ENCODE peak calls at places on chromosomes 11 and 22, in eight cellular contexts. One of them, this sample, is unnamed.

GRCh38 chr11:47467372-47467771 is 18.4 kb upstream of the RAPSN start:
- DNase-seq in foreskin keratinocyte: no peak
- DNase-seq in H7: peak
- DNase-seq in HFF-Myc: no peak
- DNase-seq in fibroblast of pulmonary artery: no peak
- DNase-seq in HAP-1: no peak
- DNase-seq in LoVo: no peak
- DNase-seq in stimulated activated CD4-positive, alpha-beta T cell treated with anti-CD3 and anti-CD28 coated beads, Interleukin-15, amount 100 ng/mL, for 48 hours: no peak
- DNase-seq in this sample: peak

GRCh38 chr11:75557649-75558494 is 4.2 kb upstream of the SERPINH1 start:
- DNase-seq in foreskin keratinocyte: peak
- DNase-seq in H7: no peak
- DNase-seq in HFF-Myc: peak
- DNase-seq in fibroblast of pulmonary artery: peak
- DNase-seq in HAP-1: no peak
- DNase-seq in LoVo: no peak
- DNase-seq in stimulated activated CD4-positive, alpha-beta T cell treated with anti-CD3 and anti-CD28 coated beads, Interleukin-15, amount 100 ng/mL, for 48 hours: no peak
- DNase-seq in this sample: no peak

GRCh38 chr22:41499624-41500280 is 30.8 kb downstream of the ACO2 start:
- DNase-seq in foreskin keratinocyte: no peak
- DNase-seq in H7: no peak
- DNase-seq in HFF-Myc: no peak
- DNase-seq in fibroblast of pulmonary artery: no peak
- DNase-seq in HAP-1: no peak
- DNase-seq in LoVo: no peak
- DNase-seq in stimulated activated CD4-positive, alpha-beta T cell treated with anti-CD3 and anti-CD28 coated beads, Interleukin-15, amount 100 ng/mL, for 48 hours: no peak
- DNase-seq in this sample: no peak

GRCh38 chr22:26428515-26429457 is at the start of gene ASPHD2:
- DNase-seq in foreskin keratinocyte: peak
- DNase-seq in H7: peak
- DNase-seq in HFF-Myc: peak
- DNase-seq in fibroblast of pulmonary artery: peak
- DNase-seq in HAP-1: peak
- DNase-seq in LoVo: peak
- DNase-seq in stimulated activated CD4-positive, alpha-beta T cell treated with anti-CD3 and anti-CD28 coated beads, Interleukin-15, amount 100 ng/mL, for 48 hours: peak
- DNase-seq in this sample: peak

GRCh38 chr11:63543711-63544110 is 7.1 kb downstream of the PLAAT4 start:
- DNase-seq in foreskin keratinocyte: no peak
- DNase-seq in H7: no peak
- DNase-seq in HFF-Myc: no peak
- DNase-seq in fibroblast of pulmonary artery: no peak
- DNase-seq in HAP-1: no peak
- DNase-seq in LoVo: no peak
- DNase-seq in stimulated activated CD4-positive, alpha-beta T cell treated with anti-CD3 and anti-CD28 coated beads, Interleukin-15, amount 100 ng/mL, for 48 hours: no peak
- DNase-seq in this sample: no peak

GRCh38 chr22:49951986-49952896 is 8.3 kb upstream of the PIM3 start:
- DNase-seq in foreskin keratinocyte: peak
- DNase-seq in H7: peak
- DNase-seq in HFF-Myc: no peak
- DNase-seq in fibroblast of pulmonary artery: peak
- DNase-seq in HAP-1: no peak
- DNase-seq in LoVo: no peak
- DNase-seq in stimulated activated CD4-positive, alpha-beta T cell treated with anti-CD3 and anti-CD28 coated beads, Interleukin-15, amount 100 ng/mL, for 48 hours: no peak
- DNase-seq in this sample: no peak

GRCh38 chr22:19121631-19122142 is 525 bp downstream of the DGCR2 start:
- DNase-seq in foreskin keratinocyte: peak
- DNase-seq in H7: peak
- DNase-seq in HFF-Myc: no peak
- DNase-seq in fibroblast of pulmonary artery: no peak
- DNase-seq in HAP-1: peak
- DNase-seq in LoVo: peak
- DNase-seq in stimulated activated CD4-positive, alpha-beta T cell treated with anti-CD3 and anti-CD28 coated beads, Interleukin-15, amount 100 ng/mL, for 48 hours: no peak
- DNase-seq in this sample: peak

GRCh38 chr11:122494171-122494570 is 161.4 kb upstream of the UBASH3B start:
- DNase-seq in foreskin keratinocyte: peak
- DNase-seq in H7: no peak
- DNase-seq in HFF-Myc: no peak
- DNase-seq in fibroblast of pulmonary artery: no peak
- DNase-seq in HAP-1: no peak
- DNase-seq in LoVo: no peak
- DNase-seq in stimulated activated CD4-positive, alpha-beta T cell treated with anti-CD3 and anti-CD28 coated beads, Interleukin-15, amount 100 ng/mL, for 48 hours: no peak
- DNase-seq in this sample: no peak

GRCh38 chr11:108873938-108874337 is 209.1 kb downstream of the DDX10 start:
- DNase-seq in foreskin keratinocyte: no peak
- DNase-seq in H7: no peak
- DNase-seq in HFF-Myc: no peak
- DNase-seq in fibroblast of pulmonary artery: no peak
- DNase-seq in HAP-1: no peak
- DNase-seq in LoVo: no peak
- DNase-seq in stimulated activated CD4-positive, alpha-beta T cell treated with anti-CD3 and anti-CD28 coated beads, Interleukin-15, amount 100 ng/mL, for 48 hours: no peak
- DNase-seq in this sample: no peak

GRCh38 chr22:49012695-49013094 is 815.0 kb downstream of the BRD1 start:
- DNase-seq in foreskin keratinocyte: no peak
- DNase-seq in H7: peak
- DNase-seq in HFF-Myc: no peak
- DNase-seq in fibroblast of pulmonary artery: no peak
- DNase-seq in HAP-1: no peak
- DNase-seq in LoVo: no peak
- DNase-seq in stimulated activated CD4-positive, alpha-beta T cell treated with anti-CD3 and anti-CD28 coated beads, Interleukin-15, amount 100 ng/mL, for 48 hours: no peak
- DNase-seq in this sample: no peak

GRCh38 chr11:113705871-113706654 is at the start of gene TMPRSS5:
- DNase-seq in foreskin keratinocyte: no peak
- DNase-seq in H7: no peak
- DNase-seq in HFF-Myc: no peak
- DNase-seq in fibroblast of pulmonary artery: no peak
- DNase-seq in HAP-1: no peak
- DNase-seq in LoVo: no peak
- DNase-seq in stimulated activated CD4-positive, alpha-beta T cell treated with anti-CD3 and anti-CD28 coated beads, Interleukin-15, amount 100 ng/mL, for 48 hours: no peak
- DNase-seq in this sample: no peak

GRCh38 chr11:57656936-57657289 is 649 bp upstream of the CLP1 start:
- DNase-seq in foreskin keratinocyte: no peak
- DNase-seq in H7: no peak
- DNase-seq in HFF-Myc: no peak
- DNase-seq in fibroblast of pulmonary artery: no peak
- DNase-seq in HAP-1: no peak
- DNase-seq in LoVo: no peak
- DNase-seq in stimulated activated CD4-positive, alpha-beta T cell treated with anti-CD3 and anti-CD28 coated beads, Interleukin-15, amount 100 ng/mL, for 48 hours: no peak
- DNase-seq in this sample: no peak

GRCh38 chr11:1281974-1282365 is 27.5 kb downstream of the TOLLIP start:
- DNase-seq in foreskin keratinocyte: no peak
- DNase-seq in H7: peak
- DNase-seq in HFF-Myc: no peak
- DNase-seq in fibroblast of pulmonary artery: no peak
- DNase-seq in HAP-1: no peak
- DNase-seq in LoVo: no peak
- DNase-seq in stimulated activated CD4-positive, alpha-beta T cell treated with anti-CD3 and anti-CD28 coated beads, Interleukin-15, amount 100 ng/mL, for 48 hours: no peak
- DNase-seq in this sample: no peak

GRCh38 chr11:86795962-86796361 is 4.4 kb upstream of the PRSS23 start:
- DNase-seq in foreskin keratinocyte: peak
- DNase-seq in H7: no peak
- DNase-seq in HFF-Myc: no peak
- DNase-seq in fibroblast of pulmonary artery: peak
- DNase-seq in HAP-1: peak
- DNase-seq in LoVo: no peak
- DNase-seq in stimulated activated CD4-positive, alpha-beta T cell treated with anti-CD3 and anti-CD28 coated beads, Interleukin-15, amount 100 ng/mL, for 48 hours: no peak
- DNase-seq in this sample: no peak

GRCh38 chr11:90764691-90765090 is 541.8 kb upstream of the CHORDC1 start:
- DNase-seq in foreskin keratinocyte: no peak
- DNase-seq in H7: no peak
- DNase-seq in HFF-Myc: no peak
- DNase-seq in fibroblast of pulmonary artery: no peak
- DNase-seq in HAP-1: no peak
- DNase-seq in LoVo: no peak
- DNase-seq in stimulated activated CD4-positive, alpha-beta T cell treated with anti-CD3 and anti-CD28 coated beads, Interleukin-15, amount 100 ng/mL, for 48 hours: no peak
- DNase-seq in this sample: no peak

GRCh38 chr22:35555351-35555915 is 14.8 kb downstream of the RASD2 start:
- DNase-seq in foreskin keratinocyte: no peak
- DNase-seq in H7: no peak
- DNase-seq in HFF-Myc: no peak
- DNase-seq in fibroblast of pulmonary artery: peak
- DNase-seq in HAP-1: no peak
- DNase-seq in LoVo: no peak
- DNase-seq in stimulated activated CD4-positive, alpha-beta T cell treated with anti-CD3 and anti-CD28 coated beads, Interleukin-15, amount 100 ng/mL, for 48 hours: no peak
- DNase-seq in this sample: no peak

GRCh38 chr22:39013923-39014722 is at the start of gene APOBEC3C:
- DNase-seq in foreskin keratinocyte: peak
- DNase-seq in H7: peak
- DNase-seq in HFF-Myc: peak
- DNase-seq in fibroblast of pulmonary artery: peak
- DNase-seq in HAP-1: peak
- DNase-seq in LoVo: peak
- DNase-seq in stimulated activated CD4-positive, alpha-beta T cell treated with anti-CD3 and anti-CD28 coated beads, Interleukin-15, amount 100 ng/mL, for 48 hours: peak
- DNase-seq in this sample: no peak

GRCh38 chr11:108511851-108512474 is 13.8 kb upstream of the POGLUT3 start:
- DNase-seq in foreskin keratinocyte: peak
- DNase-seq in H7: no peak
- DNase-seq in HFF-Myc: no peak
- DNase-seq in fibroblast of pulmonary artery: peak
- DNase-seq in HAP-1: no peak
- DNase-seq in LoVo: no peak
- DNase-seq in stimulated activated CD4-positive, alpha-beta T cell treated with anti-CD3 and anti-CD28 coated beads, Interleukin-15, amount 100 ng/mL, for 48 hours: no peak
- DNase-seq in this sample: no peak

GRCh38 chr11:70901951-70902521 is 350.3 kb downstream of the SHANK2 start:
- DNase-seq in foreskin keratinocyte: no peak
- DNase-seq in H7: no peak
- DNase-seq in HFF-Myc: no peak
- DNase-seq in fibroblast of pulmonary artery: no peak
- DNase-seq in HAP-1: no peak
- DNase-seq in LoVo: no peak
- DNase-seq in stimulated activated CD4-positive, alpha-beta T cell treated with anti-CD3 and anti-CD28 coated beads, Interleukin-15, amount 100 ng/mL, for 48 hours: no peak
- DNase-seq in this sample: no peak

GRCh38 chr11:117669062-117669461 is 128.0 kb downstream of the DSCAML1 start:
- DNase-seq in foreskin keratinocyte: no peak
- DNase-seq in H7: no peak
- DNase-seq in HFF-Myc: no peak
- DNase-seq in fibroblast of pulmonary artery: no peak
- DNase-seq in HAP-1: no peak
- DNase-seq in LoVo: no peak
- DNase-seq in stimulated activated CD4-positive, alpha-beta T cell treated with anti-CD3 and anti-CD28 coated beads, Interleukin-15, amount 100 ng/mL, for 48 hours: no peak
- DNase-seq in this sample: peak

GRCh38 chr11:100851129-100851528 is 164.0 kb downstream of the ARHGAP42 start:
- DNase-seq in foreskin keratinocyte: peak
- DNase-seq in H7: no peak
- DNase-seq in HFF-Myc: no peak
- DNase-seq in fibroblast of pulmonary artery: peak
- DNase-seq in HAP-1: no peak
- DNase-seq in LoVo: no peak
- DNase-seq in stimulated activated CD4-positive, alpha-beta T cell treated with anti-CD3 and anti-CD28 coated beads, Interleukin-15, amount 100 ng/mL, for 48 hours: no peak
- DNase-seq in this sample: no peak

GRCh38 chr11:100080821-100081220 is 606.3 kb upstream of the ARHGAP42 start:
- DNase-seq in foreskin keratinocyte: no peak
- DNase-seq in H7: no peak
- DNase-seq in HFF-Myc: no peak
- DNase-seq in fibroblast of pulmonary artery: no peak
- DNase-seq in HAP-1: no peak
- DNase-seq in LoVo: no peak
- DNase-seq in stimulated activated CD4-positive, alpha-beta T cell treated with anti-CD3 and anti-CD28 coated beads, Interleukin-15, amount 100 ng/mL, for 48 hours: no peak
- DNase-seq in this sample: no peak

GRCh38 chr11:97361812-97362378 is 972.1 kb downstream of the JRKL start:
- DNase-seq in foreskin keratinocyte: peak
- DNase-seq in H7: no peak
- DNase-seq in HFF-Myc: no peak
- DNase-seq in fibroblast of pulmonary artery: peak
- DNase-seq in HAP-1: no peak
- DNase-seq in LoVo: no peak
- DNase-seq in stimulated activated CD4-positive, alpha-beta T cell treated with anti-CD3 and anti-CD28 coated beads, Interleukin-15, amount 100 ng/mL, for 48 hours: no peak
- DNase-seq in this sample: no peak

GRCh38 chr22:50581950-50582561 is 593 bp downstream of the CHKB start:
- DNase-seq in foreskin keratinocyte: no peak
- DNase-seq in H7: peak
- DNase-seq in HFF-Myc: no peak
- DNase-seq in fibroblast of pulmonary artery: peak
- DNase-seq in HAP-1: peak
- DNase-seq in LoVo: peak
- DNase-seq in stimulated activated CD4-positive, alpha-beta T cell treated with anti-CD3 and anti-CD28 coated beads, Interleukin-15, amount 100 ng/mL, for 48 hours: no peak
- DNase-seq in this sample: no peak

GRCh38 chr22:38080847-38081635 is 2.9 kb downstream of the SLC16A8 start:
- DNase-seq in foreskin keratinocyte: peak
- DNase-seq in H7: peak
- DNase-seq in HFF-Myc: no peak
- DNase-seq in fibroblast of pulmonary artery: peak
- DNase-seq in HAP-1: no peak
- DNase-seq in LoVo: no peak
- DNase-seq in stimulated activated CD4-positive, alpha-beta T cell treated with anti-CD3 and anti-CD28 coated beads, Interleukin-15, amount 100 ng/mL, for 48 hours: no peak
- DNase-seq in this sample: no peak

GRCh38 chr11:27427183-27427980 is 45.2 kb downstream of the LGR4 start:
- DNase-seq in foreskin keratinocyte: peak
- DNase-seq in H7: no peak
- DNase-seq in HFF-Myc: no peak
- DNase-seq in fibroblast of pulmonary artery: peak
- DNase-seq in HAP-1: no peak
- DNase-seq in LoVo: no peak
- DNase-seq in stimulated activated CD4-positive, alpha-beta T cell treated with anti-CD3 and anti-CD28 coated beads, Interleukin-15, amount 100 ng/mL, for 48 hours: no peak
- DNase-seq in this sample: no peak

GRCh38 chr22:34976886-34977285 is 89.1 kb upstream of the ISX start:
- DNase-seq in foreskin keratinocyte: no peak
- DNase-seq in H7: no peak
- DNase-seq in HFF-Myc: no peak
- DNase-seq in fibroblast of pulmonary artery: no peak
- DNase-seq in HAP-1: no peak
- DNase-seq in LoVo: no peak
- DNase-seq in stimulated activated CD4-positive, alpha-beta T cell treated with anti-CD3 and anti-CD28 coated beads, Interleukin-15, amount 100 ng/mL, for 48 hours: no peak
- DNase-seq in this sample: no peak

GRCh38 chr22:30891781-30892180 is 76.8 kb downstream of the MORC2 start:
- DNase-seq in foreskin keratinocyte: no peak
- DNase-seq in H7: no peak
- DNase-seq in HFF-Myc: no peak
- DNase-seq in fibroblast of pulmonary artery: no peak
- DNase-seq in HAP-1: peak
- DNase-seq in LoVo: no peak
- DNase-seq in stimulated activated CD4-positive, alpha-beta T cell treated with anti-CD3 and anti-CD28 coated beads, Interleukin-15, amount 100 ng/mL, for 48 hours: no peak
- DNase-seq in this sample: no peak

GRCh38 chr11:61193596-61193995 is 9.7 kb upstream of the PGA3 start:
- DNase-seq in foreskin keratinocyte: no peak
- DNase-seq in H7: peak
- DNase-seq in HFF-Myc: no peak
- DNase-seq in fibroblast of pulmonary artery: no peak
- DNase-seq in HAP-1: no peak
- DNase-seq in LoVo: no peak
- DNase-seq in stimulated activated CD4-positive, alpha-beta T cell treated with anti-CD3 and anti-CD28 coated beads, Interleukin-15, amount 100 ng/mL, for 48 hours: no peak
- DNase-seq in this sample: peak

GRCh38 chr11:116148056-116148455 is 624.7 kb downstream of the BUD13 start:
- DNase-seq in foreskin keratinocyte: no peak
- DNase-seq in H7: peak
- DNase-seq in HFF-Myc: no peak
- DNase-seq in fibroblast of pulmonary artery: no peak
- DNase-seq in HAP-1: no peak
- DNase-seq in LoVo: no peak
- DNase-seq in stimulated activated CD4-positive, alpha-beta T cell treated with anti-CD3 and anti-CD28 coated beads, Interleukin-15, amount 100 ng/mL, for 48 hours: no peak
- DNase-seq in this sample: peak

GRCh38 chr11:1935156-1936071 is 11.7 kb upstream of the MRPL23 start:
- DNase-seq in foreskin keratinocyte: no peak
- DNase-seq in H7: peak
- DNase-seq in HFF-Myc: no peak
- DNase-seq in fibroblast of pulmonary artery: no peak
- DNase-seq in HAP-1: no peak
- DNase-seq in LoVo: no peak
- DNase-seq in stimulated activated CD4-positive, alpha-beta T cell treated with anti-CD3 and anti-CD28 coated beads, Interleukin-15, amount 100 ng/mL, for 48 hours: no peak
- DNase-seq in this sample: no peak

GRCh38 chr11:48900131-48900800 is 83.4 kb downstream of the TRIM51G start:
- DNase-seq in foreskin keratinocyte: no peak
- DNase-seq in H7: no peak
- DNase-seq in HFF-Myc: no peak
- DNase-seq in fibroblast of pulmonary artery: no peak
- DNase-seq in HAP-1: no peak
- DNase-seq in LoVo: no peak
- DNase-seq in stimulated activated CD4-positive, alpha-beta T cell treated with anti-CD3 and anti-CD28 coated beads, Interleukin-15, amount 100 ng/mL, for 48 hours: no peak
- DNase-seq in this sample: no peak

GRCh38 chr11:59173080-59173963 is 1.4 kb downstream of the DTX4 start:
- DNase-seq in foreskin keratinocyte: peak
- DNase-seq in H7: peak
- DNase-seq in HFF-Myc: no peak
- DNase-seq in fibroblast of pulmonary artery: peak
- DNase-seq in HAP-1: peak
- DNase-seq in LoVo: peak
- DNase-seq in stimulated activated CD4-positive, alpha-beta T cell treated with anti-CD3 and anti-CD28 coated beads, Interleukin-15, amount 100 ng/mL, for 48 hours: no peak
- DNase-seq in this sample: no peak

GRCh38 chr11:117559698-117560097 is 232.0 kb downstream of the CEP164 start:
- DNase-seq in foreskin keratinocyte: no peak
- DNase-seq in H7: peak
- DNase-seq in HFF-Myc: no peak
- DNase-seq in fibroblast of pulmonary artery: no peak
- DNase-seq in HAP-1: no peak
- DNase-seq in LoVo: no peak
- DNase-seq in stimulated activated CD4-positive, alpha-beta T cell treated with anti-CD3 and anti-CD28 coated beads, Interleukin-15, amount 100 ng/mL, for 48 hours: no peak
- DNase-seq in this sample: no peak

This sample was measured in NCI-H345.